ENCODE peak calls at places on chromosome X, in seven cellular contexts. B is PC-3; M is activated CD4-positive, CD25-positive, alpha-beta regulatory T cell treated with anti-CD3 and anti-CD28 coated beads, Interleukin-2, amount 50 U/mL, for 72 hours; T is BJ; V is WTC11; H is iris pigment epithelial cell; P is activated T-cell treated with anti-CD3 and anti-CD28 coated beads for 24 hours. Q is an unnamed sample.
A peak's percentile ranks its signal among the peaks of the same experiment; 100 is the strongest.

GRCh38 chrX:104370089-104370488 is 115.4 kb upstream of the ESX1 start:
- DNase-seq in T (no peak), H (peak; percentile 18), V (peak; percentile 13), P (no peak), B (peak; percentile 85), M (no peak), Q (no peak)

GRCh38 chrX:150007356-150007755 is 69.1 kb upstream of the EOLA2 start:
- DNase-seq in P (no peak), H (peak; percentile 16), B (no peak), M (no peak), V (no peak), T (no peak), Q (no peak)

GRCh38 chrX:70921709-70922352 is 9.1 kb downstream of the SLC7A3 start:
- DNase-seq in T (no peak), M (no peak), B (no peak), H (no peak), P (no peak), V (no peak), Q (no peak)

GRCh38 chrX:43693602-43694406 is 37.7 kb downstream of the MAOA start:
- DNase-seq in V (no peak), M (no peak), H (no peak), P (no peak), B (peak; percentile 82), T (no peak), Q (no peak)

GRCh38 chrX:147875866-147876596 is 35.7 kb upstream of the FMR1 start:
- DNase-seq in V (no peak), P (no peak), H (peak; percentile 9), B (no peak), T (no peak), M (no peak), Q (no peak)

GRCh38 chrX:139187738-139188137 is 342.8 kb upstream of the F9 start:
- DNase-seq in P (no peak), T (no peak), B (peak; percentile 28), V (no peak), H (no peak), M (no peak), Q (no peak)

GRCh38 chrX:47093248-47093647 is 15.0 kb downstream of the RGN start:
- DNase-seq in M (no peak), P (no peak), T (no peak), H (peak; percentile 53), V (no peak), B (peak; percentile 54), Q (no peak)

GRCh38 chrX:30489323-30489722 is 88.2 kb downstream of the TASL start:
- DNase-seq in T (no peak), B (peak; percentile 39), P (no peak), V (peak; percentile 10), M (no peak), H (no peak), Q (peak; percentile 5)

GRCh38 chrX:155767101-155767878 is 113.9 kb upstream of the VAMP7 start:
- DNase-seq in V (peak; percentile 42), H (peak; percentile 75), T (peak; percentile 41), B (peak; percentile 51), M (no peak), P (peak; percentile 1), Q (peak; percentile 55)

GRCh38 chrX:38409289-38409688 is 56.9 kb downstream of the OTC start:
- DNase-seq in M (no peak), H (no peak), V (peak; percentile 11), B (no peak), P (no peak), T (no peak), Q (no peak)

GRCh38 chrX:42755820-42756219 is 22.1 kb downstream of the PPP1R2C start:
- DNase-seq in V (no peak), T (peak; percentile 31), M (no peak), H (peak; percentile 28), P (no peak), B (peak; percentile 51), Q (no peak)

GRCh38 chrX:132933170-132933569 is 25.3 kb downstream of the HS6ST2 start:
- DNase-seq in M (no peak), H (no peak), T (no peak), B (no peak), P (no peak), V (no peak), Q (no peak)

GRCh38 chrX:133094098-133094731 is 2.7 kb downstream of the USP26 start:
- DNase-seq in V (no peak), M (no peak), T (no peak), P (no peak), B (no peak), H (no peak), Q (no peak)

GRCh38 chrX:114071412-114071811 is 512.5 kb upstream of the HTR2C start:
- DNase-seq in B (no peak), P (no peak), H (no peak), M (no peak), T (no peak), V (no peak), Q (no peak)

GRCh38 chrX:1860936-1861670 is 246.2 kb downstream of the ASMT start:
- DNase-seq in V (no peak), T (no peak), P (no peak), B (no peak), H (no peak), M (no peak), Q (no peak)

GRCh38 chrX:117860517-117860916 is 256.1 kb downstream of the KLHL13 start:
- DNase-seq in B (no peak), T (no peak), V (no peak), P (no peak), H (no peak), M (no peak), Q (no peak)

GRCh38 chrX:38754102-38754790 is 47.0 kb upstream of the MID1IP1 start:
- DNase-seq in V (peak; percentile 12), P (peak; percentile 7), T (peak; percentile 6), M (no peak), H (peak; percentile 59), B (peak; percentile 68), Q (peak; percentile 17)

GRCh38 chrX:19382500-19383145 is 38.9 kb downstream of the PDHA1 start:
- DNase-seq in H (peak; percentile 35), V (peak; percentile 77), M (no peak), B (peak; percentile 68), P (peak; percentile 10), T (no peak), Q (no peak)

GRCh38 chrX:111634823-111635410 is 46.1 kb upstream of the ALG13 start:
- DNase-seq in M (no peak), B (no peak), V (no peak), H (no peak), T (no peak), P (no peak), Q (no peak)

GRCh38 chrX:15985937-15986336 is 131.3 kb upstream of the AP1S2 start:
- DNase-seq in M (no peak), H (peak; percentile 7), V (no peak), B (peak; percentile 6), T (no peak), P (peak; percentile 12), Q (no peak)

GRCh38 chrX:40105791-40106676 is 8.3 kb upstream of the BCOR start:
- DNase-seq in M (peak; percentile 63), T (no peak), B (peak; percentile 63), V (peak; percentile 57), H (peak; percentile 59), P (peak; percentile 60), Q (no peak)

GRCh38 chrX:24553016-24553415 is 87.9 kb downstream of the PDK3 start:
- DNase-seq in P (no peak), V (no peak), M (no peak), T (no peak), B (no peak), H (peak; percentile 9), Q (no peak)

GRCh38 chrX:7214251-7214650 is 66.3 kb upstream of the PUDP start:
- DNase-seq in T (no peak), V (no peak), B (peak; percentile 58), M (no peak), H (peak; percentile 14), P (no peak), Q (no peak)

GRCh38 chrX:7346021-7346420 is 198.1 kb upstream of the PUDP start:
- DNase-seq in P (no peak), B (peak; percentile 14), H (peak; percentile 12), T (no peak), M (no peak), V (no peak), Q (peak; percentile 38)